ENCODE peak calls at places on chromosomes 7 and 10, in four cellular contexts. A is neural progenitor cell, G is testis, W is fibroblast of lung. N is an unnamed sample. For H3K4me1, the result is how much of the 10 kb centered on the place peaks cover.

GRCh38 chr7:51045319-51046102 is 262.8 kb upstream of the GRB10 start:
- DNase-seq in A (no peak), G (no peak), W (peak), N (no peak)

GRCh38 chr10:77715081-77715480 is 77.5 kb upstream of the KCNMA1 start:
- DNase-seq in A (no peak), G (no peak), W (no peak), N (no peak)

GRCh38 chr7:68155676-68156075 is 1159.0 kb downstream of the TYW1 start:
- DNase-seq in A (no peak), G (no peak), W (no peak), N (no peak)

GRCh38 chr10:633279-634245 is 55.9 kb downstream of the DIP2C start:
- DNase-seq in A (no peak), G (peak), W (no peak), N (no peak)

GRCh38 chr10:454860-455259 is 234.6 kb downstream of the DIP2C start:
- DNase-seq in A (no peak), G (peak), W (peak), N (no peak)

GRCh38 chr7:2554654-2555053 is 670 bp downstream of the BRAT1 start:
- DNase-seq in A (peak), G (no peak), W (no peak), N (no peak)

GRCh38 chr7:143485500-143485899 is 7.8 kb downstream of the TAS2R41 start:
- DNase-seq in A (no peak), G (no peak), W (peak), N (no peak)

GRCh38 chr10:104255244-104255981 is 721 bp downstream of the GSTO1 start:
- DNase-seq in A (peak), G (no peak), W (peak), N (no peak)

GRCh38 chr7:31251441-31251840 is 89.1 kb downstream of the NEUROD6 start:
- DNase-seq in A (peak), G (no peak), W (no peak), N (no peak)

GRCh38 chr7:131057524-131058065 is 270.1 kb upstream of the MKLN1 start:
- DNase-seq in A (no peak), G (no peak), W (no peak), N (no peak)
- H3K4me1 ChIP-seq in A (under half), G (under half), W (under half), N (under half)

GRCh38 chr7:33700001-33700899 is 205.1 kb upstream of the BMPER start:
- DNase-seq in A (no peak), G (no peak), W (no peak), N (no peak)

GRCh38 chr7:33701927-33702326 is 203.4 kb upstream of the BMPER start:
- DNase-seq in A (no peak), G (no peak), W (no peak), N (no peak)

GRCh38 chr7:33698692-33699128 is 206.6 kb upstream of the BMPER start:
- DNase-seq in A (no peak), G (no peak), W (no peak), N (no peak)

GRCh38 chr7:33702511-33703054 is 202.8 kb upstream of the BMPER start:
- DNase-seq in A (no peak), G (no peak), W (no peak), N (no peak)

DNA sequence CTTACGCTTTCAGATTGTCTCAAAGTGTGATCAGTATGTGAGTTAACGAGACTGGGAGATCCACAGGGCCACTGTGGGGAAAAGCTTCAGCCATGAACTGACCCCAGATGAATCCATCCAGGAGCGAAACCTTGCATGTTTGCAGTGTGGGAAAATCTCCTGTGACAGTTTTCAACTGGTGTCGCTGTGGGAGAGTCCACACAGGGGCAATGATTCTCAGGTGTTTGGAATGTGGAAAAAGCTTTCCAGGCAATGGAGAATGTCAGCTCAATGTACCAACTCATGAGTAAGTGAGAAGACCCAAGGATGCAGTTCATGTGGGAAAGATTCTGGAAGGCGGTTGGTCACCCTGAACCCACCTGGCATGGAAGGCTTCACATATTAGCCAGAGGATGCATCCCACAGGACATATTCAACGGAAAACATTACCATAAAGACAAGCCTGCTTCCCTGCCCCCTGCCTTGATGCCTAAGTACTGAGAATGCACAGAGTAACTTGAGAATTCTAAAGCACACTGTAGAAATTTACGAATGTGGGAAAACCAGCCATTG is 204.1 kb upstream of the BMPER start:
- DNase-seq in A (no peak), G (no peak), W (no peak), N (no peak)
- H3K27ac ChIP-seq in A (no peak), G (no peak), W (no peak), N (no peak)

GRCh38 chr7:47581442-47581820 is 480 bp downstream of the TNS3 start:
- DNase-seq in A (peak), G (peak), W (no peak), N (peak)

GRCh38 chr7:47582748-47583740 is 1.1 kb upstream of the TNS3 start:
- DNase-seq in A (no peak), G (peak), W (peak), N (no peak)

GRCh38 chr7:47580811-47581331 is 1.0 kb downstream of the TNS3 start:
- DNase-seq in A (peak), G (peak), W (peak), N (no peak)

GRCh38 chr7:47580175-47580701 is 1.7 kb downstream of the TNS3 start:
- DNase-seq in A (peak), G (peak), W (peak), N (peak)

GRCh38 chr7:47581821-47582747 is at the start of gene TNS3:
- DNase-seq in A (peak), G (peak), W (peak), N (peak)
- TF ChIP-seq CTCF in A (peak), G (no peak), W (no peak), N (no peak)

DNA sequence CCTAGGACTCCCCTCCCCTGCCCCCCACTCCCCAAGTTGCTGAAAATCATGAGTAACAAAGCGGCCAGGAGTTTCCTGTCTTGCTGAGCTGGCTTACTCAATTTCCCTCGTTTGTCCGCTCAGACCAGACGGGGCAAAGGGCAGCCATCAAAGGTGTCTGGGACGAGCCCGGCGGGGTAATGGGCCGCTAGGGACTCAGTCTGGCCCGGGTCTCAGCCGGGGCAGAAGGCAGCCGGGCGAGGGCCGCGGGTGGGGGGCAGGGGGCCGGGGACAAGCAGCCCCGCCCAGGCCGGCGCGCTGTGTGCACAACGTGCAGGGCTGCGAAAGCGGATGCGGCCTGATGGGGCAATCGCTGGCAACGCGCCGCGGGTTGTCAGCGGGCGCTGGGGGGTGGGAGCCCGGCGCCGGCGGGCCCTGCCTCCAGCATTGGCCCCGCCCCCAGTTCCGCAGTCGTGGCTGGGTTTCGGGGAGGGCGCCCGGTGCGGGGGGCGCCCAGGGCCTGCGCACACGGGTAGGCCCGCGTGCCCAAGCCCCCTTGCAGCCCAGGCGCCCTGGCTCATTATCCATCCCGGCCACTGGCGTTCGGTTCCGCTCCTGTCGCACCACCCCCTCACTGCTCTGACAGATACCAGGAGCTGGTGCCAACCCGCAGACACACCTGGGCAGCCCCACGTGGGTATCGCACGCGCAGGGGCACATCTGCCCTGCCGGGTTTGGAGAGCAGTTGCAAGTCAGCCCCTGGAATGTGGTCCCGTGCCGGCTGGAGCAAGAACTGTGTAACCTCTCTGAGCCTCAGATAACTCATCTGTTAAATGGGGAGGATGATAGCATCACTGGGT is 35.1 kb downstream of the DNAJB12 start:
- DNase-seq in A (peak), G (peak), W (peak), N (peak)
- H3K4me1 ChIP-seq in A (under half), G (half or more), W (under half), N (under half)

GRCh38 chr10:80540136-80540535 is 2.4 kb downstream of the SH2D4B start:
- DNase-seq in A (no peak), G (no peak), W (no peak), N (no peak)
- H3K27ac ChIP-seq in A (no peak), G (no peak), W (no peak), N (no peak)

DNA sequence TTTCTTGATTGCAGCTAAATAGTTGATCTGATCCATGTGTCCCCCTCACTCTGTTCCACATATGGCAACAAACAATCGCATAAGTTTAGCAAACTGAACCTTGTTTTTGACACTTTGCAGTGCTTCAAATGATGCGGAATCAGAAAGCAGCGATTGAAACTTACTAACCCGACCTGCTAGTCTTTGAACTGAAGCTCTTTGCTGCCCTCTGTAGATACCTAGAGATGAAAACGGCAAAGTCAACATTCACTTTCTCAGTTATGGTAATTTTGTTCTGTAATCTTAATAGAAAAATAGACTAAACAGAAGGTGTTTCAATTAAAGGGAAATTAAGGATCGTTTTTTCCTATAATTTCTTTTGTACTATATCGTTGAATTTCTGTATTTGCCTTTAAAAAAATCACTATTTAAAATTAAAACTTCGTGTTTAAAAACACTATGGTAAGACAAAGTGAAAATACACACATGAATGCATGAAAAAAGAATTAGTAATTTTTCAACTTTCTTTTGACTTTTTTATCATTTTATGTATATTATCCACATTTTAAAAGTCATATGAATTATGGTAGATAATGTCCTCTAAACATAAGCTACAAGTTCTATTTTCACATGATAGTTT is 276.5 kb downstream of the MAGI2 start:
- DNase-seq in A (peak), G (peak), W (peak), N (peak)
- TF ChIP-seq CTCF in A (peak), G (no peak), W (peak), N (no peak)

DNA sequence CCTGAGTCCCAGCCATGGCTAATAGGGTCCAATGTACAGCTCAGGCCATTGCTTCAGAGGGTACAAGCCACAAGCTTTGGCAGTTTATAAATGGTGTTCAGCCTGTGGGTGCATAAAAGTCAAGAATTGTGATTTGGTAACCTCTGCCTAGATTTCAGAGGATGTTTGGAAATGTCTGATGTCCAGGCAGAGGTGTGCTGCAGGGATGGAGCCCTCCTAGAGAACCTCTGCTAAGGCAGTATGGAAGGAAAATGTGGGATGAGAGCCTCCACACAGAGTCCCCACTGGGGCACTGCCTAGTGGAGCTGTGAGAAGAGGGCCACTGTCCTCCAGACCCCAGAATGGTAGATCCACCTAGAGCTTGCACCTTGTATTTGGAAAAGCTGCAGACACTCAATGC is 779.9 kb downstream of the GRM8 start:
- DNase-seq in A (no peak), G (no peak), W (no peak), N (no peak)
- H3K4me1 ChIP-seq in A (under half), G (under half), W (under half), N (under half)